ENCODE peak calls at places on chromosomes 16 and 17, in seven cellular contexts. L, E, X, G, A, T and U are unnamed samples.
A peak's percentile ranks its signal among the peaks of the same experiment; 100 is the strongest.

GRCh38 chr16:86285421-86285820 is 224.9 kb upstream of the FOXF1 start:
- DNase-seq in L (no peak), E (no peak), X (no peak), G (peak; percentile 60), A (no peak), T (no peak), U (no peak)

GRCh38 chr16:49739381-49739780 is 116.5 kb downstream of the ZNF423 start:
- DNase-seq in L (no peak), E (peak; percentile 90), X (no peak), G (no peak), A (no peak), T (no peak), U (no peak)

GRCh38 chr16:51816929-51817328 is 665.9 kb upstream of the SALL1 start:
- DNase-seq in L (no peak), E (no peak), X (no peak), G (no peak), A (no peak), T (no peak), U (no peak)

GRCh38 chr16:67277294-67277998 is 1.9 kb upstream of the PLEKHG4 start:
- DNase-seq in L (peak; percentile 82), E (no peak), X (no peak), G (no peak), A (peak; percentile 11), T (no peak), U (peak; percentile 26)

GRCh38 chr17:39376434-39376833 is 25.0 kb downstream of the FBXL20 start:
- DNase-seq in L (no peak), E (no peak), X (no peak), G (no peak), A (no peak), T (peak; percentile 67), U (no peak)

GRCh38 chr17:16521070-16521727 is 29.2 kb upstream of the LRRC75A start:
- DNase-seq in L (no peak), E (peak; percentile 92), X (peak; percentile 50), G (peak; percentile 93), A (peak; percentile 71), T (peak; percentile 88), U (peak; percentile 81)

GRCh38 chr17:41695134-41695661 is 6.5 kb downstream of the EIF1 start:
- DNase-seq in L (no peak), E (peak; percentile 67), X (no peak), G (no peak), A (no peak), T (no peak), U (no peak)

GRCh38 chr16:85698459-85699223 is 9.9 kb upstream of the GINS2 start:
- DNase-seq in L (no peak), E (no peak), X (no peak), G (no peak), A (no peak), T (no peak), U (no peak)

GRCh38 chr16:11681977-11682654 is 13.9 kb downstream of the SNN start:
- DNase-seq in L (no peak), E (no peak), X (no peak), G (peak; percentile 68), A (no peak), T (peak; percentile 67), U (peak; percentile 73)

GRCh38 chr17:75842411-75842810 is 1.8 kb downstream of the UNC13D start:
- DNase-seq in L (peak; percentile 50), E (no peak), X (no peak), G (no peak), A (no peak), T (no peak), U (no peak)

GRCh38 chr16:1197237-1197866 is 27.7 kb downstream of the TPSG1 start:
- DNase-seq in L (no peak), E (no peak), X (no peak), G (no peak), A (no peak), T (no peak), U (no peak)

GRCh38 chr17:32793841-32794240 is 83.1 kb downstream of the MYO1D start:
- DNase-seq in L (no peak), E (no peak), X (no peak), G (no peak), A (no peak), T (no peak), U (no peak)

GRCh38 chr17:77404812-77405581 is 264.2 kb downstream of the SEC14L1 start:
- DNase-seq in L (no peak), E (no peak), X (peak; percentile 57), G (peak; percentile 95), A (peak; percentile 72), T (peak; percentile 89), U (peak; percentile 75)

GRCh38 chr16:8924214-8924613 is 39.5 kb downstream of the USP7 start:
- DNase-seq in L (no peak), E (no peak), X (peak; percentile 60), G (peak; percentile 43), A (peak; percentile 72), T (peak; percentile 44), U (peak; percentile 76)

GRCh38 chr16:10992797-10993196 is 48.4 kb downstream of the CLEC16A start:
- DNase-seq in L (no peak), E (peak; percentile 79), X (no peak), G (no peak), A (no peak), T (no peak), U (peak; percentile 25)

GRCh38 chr17:42187833-42188232 is 2.6 kb upstream of the HCRT start:
- DNase-seq in L (no peak), E (peak; percentile 40), X (no peak), G (no peak), A (no peak), T (no peak), U (no peak)

GRCh38 chr17:43952351-43952723 is 1.4 kb downstream of the PYY start:
- DNase-seq in L (peak; percentile 61), E (peak; percentile 85), X (no peak), G (no peak), A (no peak), T (no peak), U (no peak)

GRCh38 chr16:73616186-73616585 is 568.3 kb upstream of the ZFHX3 start:
- DNase-seq in L (no peak), E (no peak), X (no peak), G (no peak), A (no peak), T (peak; percentile 60), U (no peak)

GRCh38 chr16:61713787-61714186 is 322.5 kb downstream of the CDH8 start:
- DNase-seq in L (no peak), E (no peak), X (no peak), G (no peak), A (no peak), T (no peak), U (no peak)

GRCh38 chr16:58451945-58452401 is 48.0 kb upstream of the NDRG4 start:
- DNase-seq in L (no peak), E (no peak), X (no peak), G (no peak), A (no peak), T (no peak), U (no peak)

GRCh38 chr16:67537270-67537635 is 8.6 kb downstream of the RIPOR1 start:
- DNase-seq in L (peak; percentile 92), E (peak; percentile 88), X (peak; percentile 79), G (peak; percentile 94), A (peak; percentile 83), T (peak; percentile 43), U (peak; percentile 57)

GRCh38 chr17:70168044-70168978 is 1.0 kb upstream of the KCNJ2 start:
- DNase-seq in L (peak; percentile 73), E (peak; percentile 92), X (peak; percentile 59), G (peak; percentile 91), A (peak; percentile 68), T (peak; percentile 46), U (peak; percentile 80)

GRCh38 chr16:12509121-12509520 is 294.6 kb downstream of the CPPED1 start:
- DNase-seq in L (no peak), E (no peak), X (no peak), G (no peak), A (no peak), T (no peak), U (no peak)

GRCh38 chr17:4497101-4497824 is 1.4 kb upstream of the SPNS2 start:
- DNase-seq in L (no peak), E (no peak), X (no peak), G (no peak), A (no peak), T (peak; percentile 51), U (no peak)

GRCh38 chr17:4500188-4500565 is 1.5 kb downstream of the SPNS2 start:
- DNase-seq in L (no peak), E (no peak), X (no peak), G (no peak), A (no peak), T (no peak), U (no peak)

GRCh38 chr17:4498461-4499397 is at the start of gene SPNS2:
- DNase-seq in L (peak; percentile 92), E (peak; percentile 92), X (peak; percentile 75), G (no peak), A (peak; percentile 82), T (peak; percentile 59), U (peak; percentile 68)

GRCh38 chr17:4501295-4501949 is 2.7 kb downstream of the SPNS2 start:
- DNase-seq in L (no peak), E (no peak), X (no peak), G (no peak), A (no peak), T (no peak), U (no peak)

DNA sequence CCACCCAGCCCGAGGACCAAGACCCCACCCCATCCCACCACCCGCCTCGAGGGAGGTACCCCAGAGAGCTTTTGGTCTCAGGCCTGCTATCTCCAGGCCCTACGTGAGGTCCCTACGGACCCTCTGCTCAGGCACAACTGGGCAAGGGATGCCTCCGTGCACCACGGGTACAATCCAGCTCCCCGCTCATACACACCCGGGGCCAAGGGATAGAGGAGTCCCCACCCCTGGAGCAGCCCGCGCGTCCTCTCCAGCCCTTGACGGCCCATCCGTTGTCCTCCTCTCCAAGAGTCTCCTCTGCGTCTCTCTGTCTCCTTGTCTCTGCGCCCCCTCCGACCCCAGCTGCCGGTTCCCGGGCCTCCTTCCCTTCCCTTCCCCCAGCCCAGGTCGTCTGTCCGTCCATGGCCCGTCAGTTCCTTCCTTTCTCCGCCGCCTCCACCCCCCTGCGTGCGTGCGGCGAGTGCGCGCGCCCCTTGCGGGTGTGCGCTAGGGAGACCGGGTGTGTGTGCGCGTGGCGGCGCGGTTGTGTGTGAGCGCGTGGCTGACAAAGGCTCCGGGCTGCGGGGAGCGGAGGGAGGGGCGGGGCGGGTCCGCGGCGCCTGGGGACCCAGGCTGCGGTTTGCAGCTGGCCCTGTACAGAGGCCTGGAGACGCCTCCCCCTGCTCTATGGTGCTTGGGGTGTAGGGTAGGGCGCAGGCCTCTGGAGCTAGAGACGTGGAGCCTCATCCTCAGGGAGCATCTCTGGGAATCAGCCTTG is 928 bp downstream of the SPNS2 start:
- DNase-seq in L (peak; percentile 86), E (peak; percentile 80), X (no peak), G (no peak), A (peak; percentile 52), T (no peak), U (no peak)
- H3K4me3 ChIP-seq in L (peak overlapping the region; percentile 42), E (no peak overlapping the region), X (peak overlapping the region; percentile 70), G (no peak overlapping the region), A (peak overlapping the region; percentile 66), T (no peak overlapping the region), U (peak overlapping the region; percentile 31)

GRCh38 chr16:30728904-30729672 is 19.1 kb upstream of the PHKG2 start:
- DNase-seq in L (no peak), E (no peak), X (peak; percentile 27), G (no peak), A (no peak), T (no peak), U (peak; percentile 83)
- TF ChIP-seq CTCF in L (no peak), E (no peak), X (no peak), G (no peak), A (no peak), T (no peak), U (no peak)

GRCh38 chr17:51152766-51153209 is 571 bp upstream of the NME1 start:
- DNase-seq in L (no peak), E (no peak), X (no peak), G (no peak), A (no peak), T (no peak), U (no peak)
- H3K4me3 ChIP-seq in L (peak overlapping the region; percentile 65), E (peak overlapping the region; percentile 93), X (peak overlapping the region; percentile 78), G (no peak overlapping the region), A (peak overlapping the region; percentile 48), T (peak overlapping the region; percentile 54), U (peak overlapping the region; percentile 63)

GRCh38 chr16:83393196-83393981 is 414.4 kb upstream of the HSBP1 start:
- DNase-seq in L (no peak), E (no peak), X (no peak), G (no peak), A (no peak), T (no peak), U (no peak)
- TF ChIP-seq CTCF in L (no peak), E (peak; percentile 62), X (no peak), G (no peak), A (no peak), T (no peak), U (no peak)